ENCODE peak calls at places on chromosomes 2 and 18, in seven cellular contexts. F, B, R, W, X, P and M are unnamed samples.

GRCh38 chr2:85753525-85754312 is at the start of gene ATOH8:
- DNase-seq in X (peak; percentile 65), B (peak; percentile 91), P (peak; percentile 19), R (peak; percentile 88), F (no peak), W (peak; percentile 67), M (peak; percentile 82)

GRCh38 chr2:205403244-205403845 is 279.0 kb upstream of the NRP2 start:
- DNase-seq in R (no peak), B (no peak), F (no peak), X (no peak), W (no peak), P (no peak), M (no peak)

GRCh38 chr2:64797881-64798590 is 144.3 kb upstream of the SERTAD2 start:
- DNase-seq in X (no peak), F (no peak), W (peak; percentile 21), P (no peak), B (no peak), R (no peak), M (peak; percentile 65)

GRCh38 chr18:54740146-54740844 is 88.0 kb upstream of the RAB27B start:
- DNase-seq in X (no peak), F (no peak), B (no peak), R (no peak), W (no peak), P (no peak), M (no peak)

GRCh38 chr18:24014986-24015896 is 687 bp downstream of the TTC39C start:
- DNase-seq in P (no peak), F (no peak), W (peak; percentile 13), R (peak; percentile 74), B (peak; percentile 76), X (peak; percentile 55), M (peak; percentile 47)

GRCh38 chr2:62938126-62938525 is 112.5 kb upstream of the OTX1 start:
- DNase-seq in W (no peak), P (no peak), X (no peak), B (no peak), F (no peak), R (no peak), M (no peak)

GRCh38 chr2:102238778-102239177 is 52.0 kb downstream of the IL1RL2 start:
- DNase-seq in P (no peak), R (no peak), W (no peak), B (no peak), X (no peak), F (no peak), M (no peak)

GRCh38 chr2:71925268-71926097 is 222.2 kb downstream of the CYP26B1 start:
- DNase-seq in F (no peak), P (peak; percentile 13), R (peak; percentile 81), W (no peak), X (no peak), B (no peak), M (no peak)

GRCh38 chr18:10040287-10041011 is 126.6 kb downstream of the VAPA start:
- DNase-seq in P (no peak), F (no peak), X (no peak), W (no peak), B (no peak), R (no peak), M (peak; percentile 23)

GRCh38 chr18:45399643-45400042 is 215.6 kb upstream of the SLC14A2 start:
- DNase-seq in F (no peak), R (no peak), W (no peak), X (no peak), B (no peak), P (no peak), M (no peak)

GRCh38 chr2:30708491-30709290 is 98.6 kb downstream of the CAPN13 start:
- DNase-seq in F (no peak), W (no peak), P (no peak), R (no peak), B (no peak), X (no peak), M (no peak)

GRCh38 chr18:60506190-60506589 is 133.6 kb upstream of the MC4R start:
- DNase-seq in P (no peak), W (no peak), R (no peak), F (no peak), B (no peak), X (no peak), M (no peak)

GRCh38 chr2:150120271-150120950 is 367.1 kb downstream of the RND3 start:
- DNase-seq in X (no peak), F (no peak), B (no peak), P (no peak), W (no peak), R (no peak), M (no peak)

GRCh38 chr2:9467687-9468086 is 6.7 kb upstream of the IAH1 start:
- DNase-seq in X (no peak), R (no peak), B (no peak), W (no peak), F (no peak), P (no peak), M (peak; percentile 62)

GRCh38 chr2:19541884-19542283 is 183.5 kb upstream of the OSR1 start:
- DNase-seq in B (no peak), W (no peak), F (no peak), R (no peak), P (no peak), X (no peak), M (no peak)

GRCh38 chr2:19542796-19543195 is 184.4 kb upstream of the OSR1 start:
- DNase-seq in W (no peak), P (no peak), B (no peak), F (no peak), X (no peak), R (no peak), M (no peak)

GRCh38 chr2:19540739-19541503 is 182.5 kb upstream of the OSR1 start:
- DNase-seq in B (no peak), X (no peak), P (no peak), R (no peak), W (no peak), F (peak; percentile 56), M (no peak)

GRCh38 chr2:19536136-19536535 is 177.7 kb upstream of the OSR1 start:
- DNase-seq in X (no peak), R (no peak), W (peak; percentile 22), F (no peak), B (no peak), P (no peak), M (no peak)

DNA sequence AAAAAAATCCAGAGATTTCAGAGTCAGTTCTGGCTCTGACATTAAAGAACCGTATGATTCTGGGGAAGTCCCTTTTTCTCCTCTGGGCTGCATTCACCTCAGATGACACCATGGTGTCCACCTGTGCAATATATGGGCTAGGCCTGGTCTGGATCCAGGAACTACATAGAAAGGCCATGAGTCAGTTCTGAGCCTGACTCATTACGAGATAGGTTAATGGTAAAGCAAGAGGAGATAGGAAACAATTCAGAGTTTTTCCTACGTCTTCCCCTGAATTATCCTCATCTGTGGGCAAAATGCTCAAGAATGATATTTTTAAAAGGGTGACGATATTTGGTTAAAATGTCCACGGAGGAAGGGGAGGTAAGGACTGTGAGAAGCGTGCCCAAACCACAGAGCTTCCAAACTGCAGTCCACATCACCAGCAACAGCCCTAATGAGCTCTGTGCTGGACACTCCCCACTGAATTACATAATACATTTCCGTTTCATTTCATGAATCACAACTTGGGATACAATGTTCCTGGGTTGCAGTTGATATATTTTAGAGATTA is 180.1 kb upstream of the OSR1 start:
- DNase-seq in P (no peak), R (peak; percentile 67), X (no peak), F (peak; percentile 88), B (no peak), W (peak; percentile 71), M (peak; percentile 31)
- TF ChIP-seq POLR2AphosphoS5 in P (no peak), R (no peak), X (no peak), F (peak; percentile 39), B (no peak), W (no peak), M (no peak)

DNA sequence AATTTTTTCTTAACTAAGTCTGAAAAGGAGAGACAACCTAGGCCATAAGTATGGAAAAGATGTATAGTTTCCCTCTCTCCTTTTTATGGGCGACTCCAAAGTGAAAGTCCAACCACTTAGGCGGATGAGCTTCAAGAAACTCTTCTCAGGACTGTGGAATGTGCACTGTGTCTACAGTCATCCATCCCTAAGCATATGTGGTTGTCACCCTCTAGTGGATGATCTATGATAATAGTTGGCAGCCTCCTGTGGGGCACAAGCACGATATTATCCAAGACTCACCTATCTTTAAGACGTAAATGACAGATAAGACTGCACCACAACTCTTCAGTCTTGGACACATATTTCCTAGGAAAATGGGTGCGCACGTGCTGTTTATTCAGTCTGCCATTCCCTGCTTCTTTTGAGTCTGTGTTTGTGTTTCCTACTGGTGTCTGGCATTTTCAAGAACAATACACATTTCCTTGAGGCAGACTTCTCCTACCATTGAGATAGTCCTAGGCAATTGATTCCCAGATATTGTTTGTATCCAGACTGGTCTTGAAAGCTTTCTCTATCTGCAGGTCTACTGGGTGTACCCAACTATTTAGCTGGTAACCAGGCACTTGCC is 145.5 kb upstream of the CTAGE1 start:
- DNase-seq in B (no peak), F (peak; percentile 74), W (peak; percentile 62), P (no peak), X (no peak), R (no peak), M (peak; percentile 40)
- TF ChIP-seq POLR2A in B (no peak), F (no peak), W (no peak), P (no peak), X (no peak), R (no peak), M (no peak)

DNA sequence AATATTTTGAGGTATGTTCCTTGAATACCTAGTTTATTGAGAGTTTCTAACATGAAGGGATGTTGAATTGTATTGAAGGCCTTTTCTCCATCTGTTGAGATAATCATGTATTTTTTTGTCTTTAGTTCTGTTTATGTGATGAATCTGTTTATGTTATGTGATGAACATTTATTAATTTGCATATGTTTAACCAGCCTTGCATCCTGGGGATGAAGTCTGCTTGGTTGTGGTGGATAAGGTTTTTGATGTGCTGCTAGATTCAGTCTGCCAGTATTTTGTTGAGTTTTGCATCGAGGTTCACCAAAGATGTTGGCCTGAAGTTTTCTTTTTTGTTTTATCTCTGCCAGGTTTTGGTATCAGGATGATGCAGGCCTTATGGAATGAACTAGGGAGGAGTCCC is 71.8 kb downstream of the EPC2 start:
- DNase-seq in X (no peak), B (no peak), W (no peak), R (no peak), F (no peak), P (no peak), M (no peak)
- H3K9me3 ChIP-seq in X (no peaks in the 10 kb centered on the region), B (no peaks in the 10 kb centered on the region), W (no peaks in the 10 kb centered on the region), R (no peaks in the 10 kb centered on the region), F (no peaks in the 10 kb centered on the region), P (no peaks in the 10 kb centered on the region), M (no peaks in the 10 kb centered on the region)

DNA sequence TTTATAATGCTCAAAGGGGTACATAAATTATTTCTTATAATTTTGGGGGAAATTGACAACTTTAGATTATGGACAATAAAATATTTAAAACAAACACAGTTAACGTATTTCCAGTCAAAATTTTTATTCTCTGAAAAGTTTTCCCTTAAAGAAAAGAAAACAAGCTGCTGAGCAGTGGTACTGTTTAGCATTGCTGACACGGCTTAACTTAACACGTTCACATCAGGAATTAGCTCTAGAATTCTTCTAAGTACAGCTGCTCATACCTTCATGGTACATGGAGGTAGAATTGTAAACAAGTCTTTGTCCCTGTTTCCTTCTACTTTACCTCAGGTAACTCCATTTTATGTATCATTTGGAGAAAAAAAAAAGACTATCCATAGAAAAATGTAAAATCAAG is 2.0 kb downstream of the SLC38A11 start:
- DNase-seq in W (no peak), F (no peak), R (no peak), B (no peak), P (no peak), X (no peak), M (no peak)
- TF ChIP-seq POLR2AphosphoS5 in W (no peak), F (no peak), R (no peak), B (no peak), P (no peak), X (no peak), M (no peak)